ENCODE peak calls at places on chromosomes 5 and 9, in ten cellular contexts. R is body of pancreas; T is CD8-positive, alpha-beta memory T cell; G is OCI-LY7; K is cardiac muscle cell; F is adipocyte; V is mucosa of descending colon; Q is lower lobe of right lung; S is upper lobe of left lung; H is CD4-positive, alpha-beta memory T cell. Z is an unnamed sample.

GRCh38 chr9:70362952-70363351 is 51.5 kb downstream of the KLF9 start:
- DNase-seq in R (no peak), T (no peak), G (no peak), K (peak; percentile 48), F (no peak), V (no peak), Q (no peak), S (no peak), H (no peak), Z (no peak)

GRCh38 chr9:36873247-36873875 is 160.7 kb downstream of the PAX5 start:
- DNase-seq in R (peak; percentile 79), T (peak; percentile 50), G (peak; percentile 79), K (peak; percentile 67), F (peak; percentile 78), V (peak; percentile 78), Q (peak; percentile 72), S (no peak), H (peak; percentile 64), Z (peak; percentile 72)

GRCh38 chr5:5014836-5015235 is 125.3 kb upstream of the ADAMTS16 start:
- DNase-seq in R (no peak), T (no peak), G (no peak), K (no peak), F (no peak), V (no peak), Q (no peak), S (no peak), H (no peak), Z (no peak)

GRCh38 chr5:132460835-132461230 is 29.7 kb downstream of the IRF1 start:
- DNase-seq in R (no peak), T (no peak), G (no peak), K (no peak), F (no peak), V (peak; percentile 41), Q (no peak), S (no peak), H (no peak), Z (no peak)

GRCh38 chr5:113187879-113188278 is 211.3 kb downstream of the DCP2 start:
- DNase-seq in R (no peak), T (no peak), G (no peak), K (no peak), F (no peak), V (no peak), Q (no peak), S (no peak), H (no peak), Z (no peak)

GRCh38 chr9:86642721-86643120 is 288.5 kb upstream of the TUT7 start:
- DNase-seq in R (no peak), T (no peak), G (no peak), K (no peak), F (no peak), V (no peak), Q (no peak), S (no peak), H (no peak), Z (no peak)

GRCh38 chr5:77644443-77645157 is 6.1 kb upstream of the OTP start:
- DNase-seq in R (no peak), T (no peak), G (no peak), K (no peak), F (no peak), V (no peak), Q (no peak), S (peak; percentile 60), H (no peak), Z (no peak)

GRCh38 chr5:35644543-35644942 is 26.9 kb downstream of the SPEF2 start:
- DNase-seq in R (no peak), T (no peak), G (peak; percentile 8), K (no peak), F (no peak), V (no peak), Q (no peak), S (no peak), H (no peak), Z (no peak)

GRCh38 chr5:102959055-102959454 is 160.9 kb downstream of the GIN1 start:
- DNase-seq in R (no peak), T (no peak), G (no peak), K (peak; percentile 85), F (peak; percentile 84), V (no peak), Q (no peak), S (no peak), H (no peak), Z (no peak)

GRCh38 chr5:129245489-129245888 is 150.9 kb downstream of the ISOC1 start:
- DNase-seq in R (no peak), T (no peak), G (no peak), K (peak; percentile 91), F (peak; percentile 30), V (no peak), Q (no peak), S (no peak), H (no peak), Z (no peak)

GRCh38 chr5:96718635-96719077 is 56.5 kb downstream of the CAST start:
- DNase-seq in R (peak; percentile 39), T (no peak), G (no peak), K (peak; percentile 48), F (no peak), V (peak; percentile 56), Q (peak; percentile 79), S (no peak), H (no peak), Z (no peak)

GRCh38 chr5:179154991-179155955 is 95.1 kb downstream of the ZNF354C start:
- DNase-seq in R (peak; percentile 6), T (no peak), G (peak; percentile 11), K (no peak), F (no peak), V (no peak), Q (peak; percentile 35), S (no peak), H (no peak), Z (peak; percentile 39)

GRCh38 chr5:109947667-109948066 is 257.9 kb downstream of the MAN2A1 start:
- DNase-seq in R (no peak), T (no peak), G (no peak), K (no peak), F (no peak), V (no peak), Q (no peak), S (no peak), H (no peak), Z (no peak)

DNA sequence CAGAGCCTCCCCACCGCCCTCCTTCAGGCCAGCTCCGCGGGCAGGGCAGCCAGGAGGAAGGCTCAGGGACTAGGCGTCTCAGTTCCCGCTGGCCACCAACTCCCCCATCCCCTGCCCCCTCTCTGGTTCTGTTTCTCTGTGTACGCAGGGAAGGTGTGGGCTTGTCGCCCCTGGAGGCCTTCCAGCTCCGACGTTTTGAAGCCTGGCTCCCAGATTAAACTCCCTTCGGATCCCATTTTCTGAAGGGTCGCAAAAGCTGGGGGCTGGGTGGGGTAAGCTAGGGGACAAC is 346 bp downstream of the ATOX1 start:
- DNase-seq in R (no peak), T (peak; percentile 5), G (no peak), K (no peak), F (peak; percentile 55), V (no peak), Q (peak; percentile 54), S (no peak), H (no peak), Z (peak; percentile 43)
- H3K4me1 ChIP-seq in R (peaks cover 33% of the 10 kb centered on the region), T (peaks cover 25% of the 10 kb centered on the region), G (peaks cover 26% of the 10 kb centered on the region), K (peaks cover 17% of the 10 kb centered on the region), F (peaks cover 32% of the 10 kb centered on the region), V (peaks cover 33% of the 10 kb centered on the region), Q (peaks cover 22% of the 10 kb centered on the region), S (peaks cover 25% of the 10 kb centered on the region), H (peaks cover 38% of the 10 kb centered on the region), Z (peaks cover 47% of the 10 kb centered on the region)

GRCh38 chr9:114611516-114612271 is 603 bp downstream of the TMEM268 start:
- DNase-seq in R (peak; percentile 48), T (no peak), G (peak; percentile 62), K (peak; percentile 81), F (peak; percentile 89), V (peak; percentile 81), Q (peak; percentile 75), S (peak; percentile 94), H (peak; percentile 22), Z (peak; percentile 65)
- H3K4me1 ChIP-seq in R (peaks cover 24% of the 10 kb centered on the region), T (peaks cover 28% of the 10 kb centered on the region), G (peaks cover 72% of the 10 kb centered on the region), K (no peaks in the 10 kb centered on the region), F (peaks cover 38% of the 10 kb centered on the region), V (peaks cover 10% of the 10 kb centered on the region), Q (peaks cover 35% of the 10 kb centered on the region), S (peaks cover 27% of the 10 kb centered on the region), H (peaks cover 41% of the 10 kb centered on the region), Z (peaks cover 22% of the 10 kb centered on the region)

GRCh38 chr5:157549283-157549629 is 26.3 kb downstream of the ADAM19 start:
- DNase-seq in R (no peak), T (no peak), G (no peak), K (no peak), F (no peak), V (no peak), Q (no peak), S (no peak), H (no peak), Z (no peak)
- H3K4me1 ChIP-seq in R (peaks cover 3% of the 10 kb centered on the region), T (peaks cover 33% of the 10 kb centered on the region), G (peaks cover 26% of the 10 kb centered on the region), K (peaks cover 6% of the 10 kb centered on the region), F (peaks cover 50% of the 10 kb centered on the region), V (peaks cover 4% of the 10 kb centered on the region), Q (peaks cover 48% of the 10 kb centered on the region), S (peaks cover 37% of the 10 kb centered on the region), H (peaks cover 100% of the 10 kb centered on the region), Z (peaks cover 38% of the 10 kb centered on the region)

GRCh38 chr9:124075761-124076160 is 64.2 kb downstream of the LHX2 start:
- DNase-seq in R (no peak), T (no peak), G (no peak), K (no peak), F (no peak), V (no peak), Q (no peak), S (no peak), H (no peak), Z (no peak)
- H3K4me1 ChIP-seq in R (no peaks in the 10 kb centered on the region), T (no peaks in the 10 kb centered on the region), G (no peaks in the 10 kb centered on the region), K (no peaks in the 10 kb centered on the region), F (peaks cover 9% of the 10 kb centered on the region), V (no peaks in the 10 kb centered on the region), Q (no peaks in the 10 kb centered on the region), S (no peaks in the 10 kb centered on the region), H (no peaks in the 10 kb centered on the region), Z (no peaks in the 10 kb centered on the region)

GRCh38 chr5:172420215-172420934 is 34.0 kb downstream of the SH3PXD2B start:
- DNase-seq in R (peak; percentile 93), T (no peak), G (peak; percentile 27), K (peak; percentile 97), F (peak; percentile 76), V (peak; percentile 86), Q (peak; percentile 77), S (no peak), H (peak; percentile 6), Z (peak; percentile 94)

GRCh38 chr5:172423379-172424110 is 30.8 kb downstream of the SH3PXD2B start:
- DNase-seq in R (no peak), T (no peak), G (no peak), K (no peak), F (no peak), V (no peak), Q (no peak), S (peak; percentile 63), H (no peak), Z (no peak)

GRCh38 chr5:172424111-172424490 is 30.2 kb downstream of the SH3PXD2B start:
- DNase-seq in R (no peak), T (no peak), G (no peak), K (no peak), F (no peak), V (no peak), Q (no peak), S (no peak), H (no peak), Z (no peak)

GRCh38 chr5:172421020-172421419 is 33.3 kb downstream of the SH3PXD2B start:
- DNase-seq in R (no peak), T (no peak), G (no peak), K (no peak), F (no peak), V (no peak), Q (no peak), S (no peak), H (no peak), Z (no peak)

GRCh38 chr5:172422255-172422654 is 32.1 kb downstream of the SH3PXD2B start:
- DNase-seq in R (no peak), T (no peak), G (no peak), K (no peak), F (no peak), V (no peak), Q (no peak), S (no peak), H (no peak), Z (no peak)
- H3K4me1 ChIP-seq in R (peaks cover 43% of the 10 kb centered on the region), T (no peaks in the 10 kb centered on the region), G (no peaks in the 10 kb centered on the region), K (peaks cover 21% of the 10 kb centered on the region), F (peaks cover 84% of the 10 kb centered on the region), V (peaks cover 27% of the 10 kb centered on the region), Q (peaks cover 69% of the 10 kb centered on the region), S (peaks cover 46% of the 10 kb centered on the region), H (no peaks in the 10 kb centered on the region), Z (no peaks in the 10 kb centered on the region)